ENCODE peak calls at places on chromosome 18, in eight cellular contexts. Y is uterus; N is left ventricle myocardium inferior; P is lung; F is IMR-90; E is upper lobe of right lung; Z is GM23338; O is effector memory CD4-positive, alpha-beta T cell. V is an unnamed sample.

GRCh38 chr18:46341989-46342525 is 237.9 kb downstream of the HAUS1 start:
- DNase-seq in O (no peak), Y (no peak), Z (no peak), N (no peak), P (no peak), F (no peak), E (peak; percentile 40), V (no peak)

GRCh38 chr18:77524909-77525308 is 275.3 kb downstream of the GALR1 start:
- DNase-seq in Y (no peak), Z (no peak), N (no peak), E (no peak), F (no peak), O (no peak), P (no peak), V (no peak)

GRCh38 chr18:21270453-21270852 is 28.4 kb downstream of the GREB1L start:
- DNase-seq in E (no peak), Z (no peak), P (no peak), N (no peak), Y (no peak), O (no peak), F (no peak), V (no peak)

GRCh38 chr18:49561377-49562193 is at the start of gene LIPG:
- DNase-seq in Z (peak; percentile 94), Y (no peak), O (peak; percentile 8), F (peak; percentile 50), N (no peak), E (peak; percentile 69), P (peak; percentile 70), V (peak; percentile 91)

GRCh38 chr18:77100751-77101355 is 31.7 kb downstream of the MBP start:
- DNase-seq in F (no peak), E (no peak), N (no peak), P (no peak), O (peak; percentile 41), Z (no peak), Y (no peak), V (no peak)

GRCh38 chr18:79093986-79094385 is 24.8 kb downstream of the ATP9B start:
- DNase-seq in N (no peak), P (no peak), F (no peak), E (no peak), Y (no peak), Z (no peak), O (no peak), V (no peak)

GRCh38 chr18:8130089-8130488 is 479.1 kb upstream of the RAB12 start:
- DNase-seq in O (no peak), Y (no peak), E (no peak), P (no peak), F (no peak), Z (no peak), N (no peak), V (no peak)

GRCh38 chr18:55967019-55967418 is 379.0 kb upstream of the TCF4 start:
- DNase-seq in N (no peak), Z (no peak), F (no peak), E (no peak), Y (no peak), O (no peak), P (no peak), V (no peak)

GRCh38 chr18:37658894-37659293 is 93.3 kb upstream of the CELF4 start:
- DNase-seq in N (no peak), O (no peak), F (no peak), Y (no peak), E (no peak), P (no peak), Z (no peak), V (no peak)

DNA sequence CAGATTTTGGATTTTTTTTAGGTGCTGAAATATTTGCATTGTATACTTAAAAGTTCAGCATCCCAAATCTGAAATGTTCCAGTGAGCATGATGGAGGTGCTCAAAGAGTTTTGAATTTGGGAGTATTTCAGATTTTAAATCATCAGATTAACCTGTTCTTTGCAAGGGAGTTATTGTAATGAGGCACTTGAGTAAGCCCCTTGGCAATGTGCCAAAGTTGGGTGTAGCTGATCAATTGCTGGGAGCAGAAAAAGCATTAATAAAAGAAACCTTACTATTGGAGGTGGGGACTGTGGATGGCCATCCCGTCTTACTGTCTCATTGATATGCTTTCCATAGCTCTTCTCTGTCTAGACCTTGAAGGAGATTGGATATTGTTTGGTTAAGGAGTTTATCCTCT is 28.3 kb downstream of the MALT1 start:
- DNase-seq in P (no peak), Z (no peak), E (no peak), N (no peak), F (no peak), Y (peak; percentile 20), O (no peak), V (peak; percentile 1)
- H3K4me3 ChIP-seq in P (no peak overlapping the region), Z (no peak overlapping the region), E (no peak overlapping the region), N (no peak overlapping the region), F (no peak overlapping the region), Y (no peak overlapping the region), O (no peak overlapping the region), V (no peak overlapping the region)

DNA sequence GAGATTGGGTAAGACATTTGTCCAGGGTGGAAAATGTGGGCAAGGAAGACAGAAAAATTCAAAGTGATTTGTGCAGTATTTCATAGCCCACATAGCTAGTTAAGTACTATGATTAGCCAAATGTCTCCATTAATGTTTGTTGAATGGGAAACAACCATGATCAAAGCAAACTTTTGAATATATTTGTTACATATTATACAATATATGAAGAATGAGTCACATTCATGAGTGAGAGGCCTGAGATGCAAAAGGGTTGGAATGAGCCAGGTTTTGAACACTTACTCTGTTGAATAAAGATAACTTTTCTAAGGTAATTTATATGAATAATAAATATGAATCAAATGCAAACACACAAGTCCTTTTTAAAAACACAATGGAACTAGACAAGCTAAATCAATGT is 984.5 kb upstream of the CDH2 start:
- DNase-seq in P (no peak), Y (no peak), N (no peak), O (no peak), Z (no peak), E (no peak), F (peak; percentile 26), V (no peak)
- H3K4me1 ChIP-seq in P (no peaks in the 10 kb centered on the region), Y (no peaks in the 10 kb centered on the region), N (no peaks in the 10 kb centered on the region), O (no peaks in the 10 kb centered on the region), Z (peaks cover 26% of the 10 kb centered on the region), E (no peaks in the 10 kb centered on the region), F (peaks cover 11% of the 10 kb centered on the region), V (no peaks in the 10 kb centered on the region)

DNA sequence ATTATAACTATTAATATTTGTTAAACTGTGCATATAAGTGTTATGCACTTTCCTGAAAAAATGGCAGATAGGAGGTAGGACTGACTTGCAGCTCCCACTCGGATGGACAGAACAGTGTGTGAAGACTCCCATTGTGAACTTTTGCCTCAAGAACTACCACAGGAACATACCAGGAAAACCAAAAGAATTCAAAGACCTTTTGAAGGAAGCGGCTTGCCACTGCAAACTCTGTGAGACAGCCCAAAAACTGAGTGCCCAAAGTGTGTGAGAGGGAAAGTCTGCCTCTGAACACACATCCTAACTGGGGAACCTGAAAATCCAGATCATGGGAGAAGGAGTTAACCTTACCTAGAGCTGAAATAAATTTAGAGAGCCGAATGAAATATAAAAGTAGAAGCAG is 171.0 kb downstream of the ZBTB7C start:
- DNase-seq in E (no peak), N (no peak), F (no peak), P (no peak), Y (no peak), O (no peak), Z (no peak), V (no peak)
- H3K27me3 ChIP-seq in E (no peaks in the 10 kb centered on the region), N (peaks cover 5% of the 10 kb centered on the region), F (peaks cover 3% of the 10 kb centered on the region), P (no peaks in the 10 kb centered on the region), Y (no peaks in the 10 kb centered on the region), O (no peaks in the 10 kb centered on the region), Z (no peaks in the 10 kb centered on the region), V (no peaks in the 10 kb centered on the region)

GRCh38 chr18:52337286-52337685 is 2.7 kb upstream of the DCC start:
- DNase-seq in O (no peak), P (no peak), F (peak; percentile 61), E (no peak), Y (no peak), N (no peak), Z (no peak), V (no peak)

GRCh38 chr18:52340466-52341378 is 725 bp downstream of the DCC start:
- DNase-seq in O (no peak), F (no peak), Z (peak; percentile 38), N (no peak), Y (no peak), P (no peak), E (no peak), V (no peak)

GRCh38 chr18:52341617-52342381 is 1.8 kb downstream of the DCC start:
- DNase-seq in N (no peak), F (no peak), O (no peak), Z (peak; percentile 66), Y (no peak), E (no peak), P (no peak), V (no peak)

GRCh38 chr18:52343138-52343537 is 3.1 kb downstream of the DCC start:
- DNase-seq in E (no peak), O (no peak), Y (no peak), F (peak; percentile 2), P (no peak), N (no peak), Z (peak; percentile 67), V (no peak)

DNA sequence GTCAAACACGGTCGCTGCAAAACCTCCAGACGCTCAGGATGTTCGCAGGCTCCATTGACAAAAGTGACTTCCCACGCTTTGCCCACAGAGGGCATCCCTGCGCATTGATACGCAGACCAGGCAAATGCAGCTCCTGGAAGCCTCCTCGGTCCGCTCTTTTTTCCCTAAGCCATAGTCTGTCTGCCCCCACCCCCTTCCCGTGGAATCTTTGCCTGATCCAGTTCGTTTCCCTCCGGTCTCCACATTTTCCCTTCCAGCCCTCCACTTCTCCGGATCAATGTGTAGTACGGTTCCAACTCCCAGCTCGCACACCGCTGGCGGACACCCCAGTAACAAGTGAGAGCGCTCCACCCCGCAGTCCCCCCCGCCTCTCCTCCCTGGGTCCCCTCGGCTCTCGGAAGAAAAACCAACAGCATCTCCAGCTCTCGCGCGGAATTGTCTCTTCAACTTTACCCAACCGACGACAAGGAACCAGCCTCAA is at the start of gene DCC:
- DNase-seq in O (no peak), F (peak; percentile 45), P (peak; percentile 34), Y (no peak), E (no peak), N (no peak), Z (peak; percentile 82), V (peak; percentile 35)
- H3K4me3 ChIP-seq in O (no peak within 1 kb of the TSS), F (no peak within 1 kb of the TSS), P (no peak within 1 kb of the TSS), Y (no peak within 1 kb of the TSS), E (peak within 1 kb of the TSS; percentile 35), N (peak within 1 kb of the TSS; percentile 42), Z (peak within 1 kb of the TSS; percentile 88), V (peak within 1 kb of the TSS; percentile 13)

V was measured in SJCRH30.